ENCODE peak calls at places on chromosomes 16 and 17, in ten cellular contexts. J is AG04450; Z is kidney epithelial cell; A is suprapubic skin; C is heart left ventricle; O is uterus; Q is A549; P is GM12864; N is CD8-positive, alpha-beta T cell; G is mucosa of descending colon. H is an unnamed sample.

GRCh38 chr16:9345046-9345445 is 253.6 kb downstream of the HAPSTR1 start:
- DNase-seq in J (no peak), G (no peak), N (no peak), Q (no peak), P (no peak), A (no peak), C (no peak), Z (no peak), O (no peak), H (no peak)

GRCh38 chr17:28846231-28846630 is 3.6 kb upstream of the FAM222B start:
- DNase-seq in G (no peak), O (no peak), J (no peak), Q (no peak), N (no peak), C (no peak), P (no peak), Z (no peak), A (no peak), H (no peak)

GRCh38 chr17:70168044-70168978 is 1.0 kb upstream of the KCNJ2 start:
- DNase-seq in G (peak), J (peak), A (peak), O (peak), Z (peak), Q (peak), P (no peak), N (no peak), C (peak), H (peak)

GRCh38 chr17:19833914-19834313 is 33.8 kb downstream of the ULK2 start:
- DNase-seq in N (no peak), G (no peak), Z (no peak), J (no peak), P (no peak), A (no peak), C (no peak), Q (no peak), O (no peak), H (no peak)

GRCh38 chr17:69457603-69458002 is 43.1 kb downstream of the MAP2K6 start:
- DNase-seq in G (no peak), Z (no peak), C (no peak), P (no peak), Q (no peak), J (no peak), A (no peak), O (no peak), N (no peak), H (no peak)

GRCh38 chr16:21156767-21157467 is 1.6 kb upstream of the LDAF1 start:
- DNase-seq in N (no peak), Z (peak), J (no peak), G (no peak), O (peak), Q (peak), P (no peak), A (no peak), C (peak), H (peak)

GRCh38 chr16:64586756-64587155 is 535.1 kb downstream of the CDH11 start:
- DNase-seq in O (no peak), C (no peak), N (no peak), J (no peak), P (no peak), A (no peak), Z (no peak), G (no peak), Q (no peak), H (no peak)

GRCh38 chr16:80618862-80619648 is 78.3 kb downstream of the DYNLRB2 start:
- DNase-seq in O (no peak), A (no peak), G (no peak), P (no peak), Z (no peak), J (no peak), N (no peak), Q (no peak), C (no peak), H (no peak)

GRCh38 chr17:79960788-79961522 is 74.7 kb downstream of the TBC1D16 start:
- DNase-seq in P (no peak), Q (peak), N (no peak), O (no peak), J (no peak), C (no peak), G (no peak), Z (no peak), A (no peak), H (no peak)

GRCh38 chr16:67543036-67543435 is 14.4 kb downstream of the RIPOR1 start:
- DNase-seq in C (no peak), G (no peak), Q (no peak), A (no peak), O (no peak), J (no peak), Z (no peak), N (no peak), P (no peak), H (no peak)

GRCh38 chr17:17506181-17506741 is 10.1 kb upstream of the RASD1 start:
- DNase-seq in Z (no peak), O (no peak), N (no peak), J (no peak), Q (no peak), P (no peak), A (no peak), C (no peak), G (peak), H (no peak)

GRCh38 chr17:37682007-37682406 is 38.8 kb upstream of the DDX52 start:
- DNase-seq in P (no peak), O (no peak), J (no peak), Q (no peak), A (no peak), G (no peak), N (no peak), Z (no peak), C (no peak), H (no peak)

GRCh38 chr17:80596760-80597608 is 52.3 kb downstream of the RPTOR start:
- DNase-seq in O (no peak), P (no peak), G (no peak), C (no peak), N (no peak), Q (no peak), Z (no peak), A (no peak), J (no peak), H (no peak)

GRCh38 chr17:4407216-4407615 is 26.5 kb upstream of the SPNS3 start:
- DNase-seq in N (no peak), A (no peak), P (no peak), C (no peak), Z (no peak), G (no peak), Q (no peak), O (no peak), J (no peak), H (no peak)

GRCh38 chr16:73054131-73054496 is 6.2 kb upstream of the ZFHX3 start:
- DNase-seq in P (no peak), Z (no peak), N (no peak), J (no peak), Q (peak), O (no peak), G (no peak), A (no peak), C (no peak), H (no peak)

GRCh38 chr16:25827709-25828108 is 135.9 kb downstream of the HS3ST4 start:
- DNase-seq in Z (no peak), N (no peak), O (no peak), P (no peak), A (no peak), C (no peak), G (no peak), Q (no peak), J (no peak), H (no peak)

GRCh38 chr17:40582328-40582901 is 17.1 kb upstream of the CCR7 start:
- DNase-seq in J (no peak), A (no peak), C (peak), P (peak), Q (no peak), Z (no peak), G (peak), O (peak), N (peak), H (no peak)

GRCh38 chr17:60086822-60087591 is 8.3 kb upstream of the HEATR6 start:
- DNase-seq in G (no peak), C (no peak), A (no peak), P (no peak), N (no peak), O (no peak), Q (peak), J (no peak), Z (no peak), H (no peak)

GRCh38 chr17:51640108-51640622 is 379.8 kb downstream of the UTP18 start:
- DNase-seq in C (no peak), J (no peak), G (no peak), A (no peak), Q (peak), Z (no peak), P (no peak), N (no peak), O (no peak), H (no peak)

GRCh38 chr16:1870365-1871082 is 1.4 kb downstream of the MEIOB start:
- DNase-seq in C (no peak), O (no peak), A (no peak), P (no peak), J (peak), Q (peak), Z (peak), N (no peak), G (no peak), H (peak)

GRCh38 chr17:69637399-69638165 is 223.1 kb downstream of the MAP2K6 start:
- DNase-seq in O (no peak), N (no peak), J (peak), Z (peak), P (no peak), A (no peak), G (no peak), Q (no peak), C (no peak), H (peak)

GRCh38 chr17:45813051-45813731 is 29.1 kb downstream of the CRHR1 start:
- DNase-seq in O (no peak), J (no peak), Z (no peak), N (no peak), Q (no peak), A (no peak), G (no peak), P (no peak), C (no peak), H (no peak)

GRCh38 chr16:57747996-57748395 is 12.4 kb downstream of the KATNB1 start:
- DNase-seq in A (no peak), O (no peak), Q (no peak), N (no peak), P (no peak), Z (no peak), G (no peak), C (no peak), J (no peak), H (no peak)

GRCh38 chr17:66944365-66945203 is 19.9 kb upstream of the CACNG4 start:
- DNase-seq in N (no peak), O (no peak), Q (no peak), A (no peak), G (no peak), Z (no peak), J (no peak), C (no peak), P (no peak), H (no peak)

GRCh38 chr16:12252616-12253015 is 276.1 kb downstream of the SNX29 start:
- DNase-seq in O (no peak), N (no peak), A (no peak), J (no peak), C (no peak), Q (no peak), G (no peak), Z (no peak), P (no peak), H (no peak)

GRCh38 chr16:89822188-89823086 is 5.8 kb upstream of the SPIRE2 start:
- DNase-seq in O (no peak), G (peak), Q (no peak), P (no peak), J (no peak), N (no peak), Z (no peak), A (no peak), C (no peak), H (no peak)

GRCh38 chr17:76543482-76544122 is 3.8 kb downstream of the PRCD start:
- DNase-seq in O (no peak), P (no peak), J (no peak), C (peak), Q (no peak), A (no peak), G (no peak), N (no peak), Z (no peak), H (no peak)

GRCh38 chr16:22313876-22314470 is 16.8 kb downstream of the POLR3E start:
- DNase-seq in Q (no peak), G (no peak), A (peak), N (no peak), O (no peak), P (no peak), J (no peak), Z (no peak), C (no peak), H (no peak)

GRCh38 chr17:27414271-27414670 is 42.0 kb upstream of the KSR1 start:
- DNase-seq in A (peak), J (no peak), Z (no peak), N (no peak), P (no peak), C (no peak), G (no peak), Q (no peak), O (no peak), H (no peak)

GRCh38 chr17:17500999-17501605 is 4.9 kb upstream of the RASD1 start:
- DNase-seq in P (no peak), G (peak), J (no peak), Q (no peak), A (no peak), Z (no peak), O (no peak), C (no peak), N (no peak), H (no peak)

DNA sequence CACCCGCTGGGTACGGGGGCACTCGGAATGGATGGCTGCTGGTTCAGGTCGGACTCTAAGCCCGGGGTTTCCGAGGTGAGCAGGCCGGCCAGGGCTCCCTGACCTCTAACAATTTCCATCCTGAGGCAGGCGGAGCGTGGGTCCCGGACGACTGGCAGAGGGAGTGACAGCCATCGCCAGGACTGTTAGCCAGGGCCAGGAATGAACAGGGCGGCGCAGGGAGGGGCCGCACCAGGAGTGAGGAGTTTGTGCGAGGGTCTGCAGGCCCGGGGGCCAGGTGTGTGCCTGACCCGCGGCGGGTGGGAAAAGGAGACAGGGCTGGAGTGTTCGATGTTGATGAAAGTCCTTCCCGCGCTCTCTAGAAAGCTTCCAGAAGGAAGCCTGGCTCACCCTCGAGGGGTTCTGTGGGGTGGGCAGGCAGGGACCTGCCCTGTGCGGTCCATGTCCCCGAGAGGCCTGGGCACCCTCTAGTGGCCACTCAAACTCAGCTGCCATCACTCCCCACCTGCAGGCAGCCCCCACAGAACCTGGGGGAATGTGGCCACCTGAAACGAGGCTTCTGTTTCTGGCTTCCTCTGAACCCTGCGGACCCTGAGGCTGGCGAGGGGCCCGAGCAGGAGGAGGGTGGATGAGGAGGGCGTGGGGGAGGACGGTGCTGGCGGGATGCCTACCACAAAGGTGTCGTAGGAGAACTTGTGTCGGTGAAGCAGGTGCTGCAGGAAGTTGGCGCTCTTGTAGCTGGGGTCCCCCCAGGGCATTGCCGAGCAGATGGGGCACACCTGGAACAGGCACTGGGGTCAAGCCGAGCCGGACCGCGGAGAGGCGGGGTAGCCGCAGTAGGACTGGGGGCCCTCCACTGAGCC is 8.1 kb downstream of the RNF166 start:
- DNase-seq in P (no peak), J (no peak), Q (no peak), Z (no peak), A (no peak), N (no peak), C (no peak), G (no peak), O (no peak), H (no peak)
- TF ChIP-seq CTCF in P (peak), J (peak), Q (peak), Z (peak), A (no peak), N (no peak), C (peak), G (no peak), O (no peak), H (peak)

GRCh38 chr16:10938321-10938720 is 3.9 kb downstream of the DEXI start:
- DNase-seq in J (no peak), A (no peak), C (no peak), Z (no peak), G (no peak), Q (no peak), N (no peak), O (no peak), P (no peak), H (no peak)
- H3K4me3 ChIP-seq in J (no peak), A (peak), C (peak), Z (no peak), G (no peak), Q (no peak), N (no peak), O (no peak), P (peak), H (no peak)

DNA sequence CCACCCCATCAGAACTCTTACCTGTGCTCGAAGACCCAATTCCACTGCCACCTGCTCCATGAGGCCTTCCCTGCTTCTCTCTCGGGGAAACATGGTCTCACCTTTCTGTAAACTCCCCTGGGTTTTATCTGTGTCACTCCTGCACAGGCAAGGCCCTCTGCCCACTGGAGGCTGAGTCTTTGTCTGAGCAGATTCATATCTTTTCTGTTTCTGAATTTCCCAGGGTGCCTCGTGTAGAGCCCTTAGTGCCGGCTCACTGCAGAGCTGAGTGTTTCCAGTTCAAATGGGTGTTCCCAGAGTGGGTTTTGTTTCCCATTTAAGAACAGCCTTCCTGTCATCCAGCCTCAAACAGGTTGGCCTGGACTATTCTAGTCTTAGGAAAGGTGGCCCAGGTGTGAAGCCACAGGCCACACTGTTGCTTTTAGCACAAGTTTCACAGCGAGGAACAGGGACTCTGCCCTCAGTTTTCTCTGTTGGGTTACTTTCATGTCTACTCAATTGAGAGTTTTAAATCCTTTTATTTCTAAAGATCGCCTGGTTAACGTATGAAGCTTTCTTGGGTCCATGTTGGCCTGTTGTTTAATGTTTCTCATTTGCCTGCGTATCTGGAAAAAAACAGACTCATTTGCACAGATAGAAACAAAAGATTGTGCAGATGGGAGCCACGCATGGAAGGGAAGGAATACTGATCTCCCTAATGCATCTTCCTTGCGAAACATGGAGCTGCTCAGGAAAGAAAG is 228.7 kb downstream of the MSI2 start:
- DNase-seq in C (no peak), Q (no peak), A (no peak), Z (no peak), O (no peak), P (no peak), G (no peak), N (no peak), J (no peak), H (no peak)
- TF ChIP-seq CTCF in C (no peak), Q (no peak), A (no peak), Z (no peak), O (no peak), P (no peak), G (no peak), N (no peak), J (no peak), H (no peak)

DNA sequence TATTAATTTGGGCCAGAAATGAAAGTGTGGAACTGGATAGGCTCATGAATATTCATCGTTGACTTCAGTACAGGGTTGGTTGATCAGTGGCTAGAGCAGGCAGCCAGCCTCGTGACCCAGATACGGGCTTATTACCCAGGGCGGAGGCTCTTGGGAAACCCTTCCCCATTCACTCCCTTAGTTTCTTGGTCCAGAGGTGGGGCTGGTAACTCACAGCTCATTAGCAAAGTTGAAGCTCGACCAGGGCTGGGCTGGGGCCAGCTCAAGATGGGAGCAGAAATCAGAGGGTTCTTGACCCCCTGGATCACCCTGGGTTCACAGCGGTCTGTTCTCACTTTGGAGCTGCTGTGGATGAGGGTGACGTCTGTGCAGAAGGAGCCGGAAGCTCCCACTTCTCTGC is 44.6 kb upstream of the GSE1 start:
- DNase-seq in G (peak), J (no peak), O (no peak), C (no peak), A (no peak), Q (no peak), N (no peak), Z (no peak), P (no peak), H (no peak)
- H3K4me3 ChIP-seq in G (no peak), J (no peak), O (no peak), C (no peak), A (no peak), Q (no peak), N (no peak), Z (no peak), P (no peak), H (no peak)

GRCh38 chr17:57739402-57740224 is 5.5 kb downstream of the CCDC182 start:
- DNase-seq in Q (peak), A (no peak), O (no peak), C (no peak), J (no peak), P (no peak), N (no peak), Z (no peak), G (no peak), H (no peak)
- TF ChIP-seq CTCF in Q (peak), A (peak), O (peak), C (peak), J (peak), P (peak), N (no peak), Z (peak), G (no peak), H (peak)

DNA sequence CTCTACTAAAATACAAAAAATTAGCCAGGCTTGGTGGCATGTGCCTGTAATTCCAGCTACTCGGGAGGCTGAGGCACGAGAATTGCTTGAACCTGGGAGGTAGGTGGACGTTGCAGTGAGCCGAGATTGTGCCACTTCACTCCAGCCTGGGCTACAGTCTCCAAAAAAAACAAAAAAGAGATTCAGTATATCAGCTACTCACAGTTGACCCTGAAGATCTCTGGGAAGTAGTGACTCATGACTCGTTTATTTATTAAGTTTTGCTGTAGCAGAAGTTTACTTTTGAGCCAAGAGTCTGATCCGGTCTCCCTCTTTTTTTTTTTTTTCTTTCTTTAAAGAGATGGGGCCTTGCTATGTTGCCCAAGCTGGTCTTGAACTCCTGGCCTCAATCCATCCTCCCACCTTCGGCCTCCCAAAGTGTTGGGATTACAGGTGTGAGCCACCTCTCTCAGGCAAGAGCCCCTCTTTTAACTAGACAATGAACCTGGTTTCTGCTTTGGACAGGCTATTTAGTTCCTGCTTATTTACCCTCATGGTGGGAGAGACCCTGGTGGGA is 4.4 kb downstream of the MVP start:
- DNase-seq in N (no peak), J (peak), P (no peak), C (no peak), Z (peak), O (no peak), A (no peak), Q (peak), G (no peak), H (no peak)
- H3K4me3 ChIP-seq in N (no peak), J (peak), P (no peak), C (peak), Z (no peak), O (peak), A (no peak), Q (peak), G (no peak), H (peak)

H was measured in AG09309.